ENCODE peak calls at places on chromosomes 7 and 10, in ten cellular contexts. E is iPS DF 19.7; N is tibial artery; X is right cardiac atrium; T is neuronal stem cell; S is osteocyte; P is AG08395; A is T1000; B is effector memory CD8-positive, alpha-beta T cell; L is M059J. W is an unnamed sample.

GRCh38 chr7:73822319-73823173 is 8.2 kb upstream of the CLDN4 start:
- DNase-seq in A (peak; percentile 91), S (no peak), B (no peak), L (peak; percentile 100), P (peak; percentile 99), N (no peak), E (no peak), T (no peak), X (no peak), W (peak; percentile 12)

GRCh38 chr10:28685717-28686116 is 8.4 kb downstream of the BAMBI start:
- DNase-seq in X (no peak), L (no peak), P (no peak), T (no peak), A (no peak), E (no peak), B (no peak), S (no peak), N (no peak), W (no peak)

GRCh38 chr7:128869944-128870285 is 7.3 kb downstream of the ATP6V1F start:
- DNase-seq in E (no peak), X (no peak), N (no peak), S (no peak), A (no peak), T (peak; percentile 32), L (no peak), B (no peak), P (no peak), W (no peak)

GRCh38 chr7:114789942-114790341 is 132.0 kb upstream of the MDFIC start:
- DNase-seq in N (no peak), L (peak; percentile 58), S (no peak), X (no peak), A (no peak), E (no peak), T (no peak), P (peak; percentile 92), B (no peak), W (no peak)

GRCh38 chr7:37432240-37432917 is 16.3 kb downstream of the ELMO1 start:
- DNase-seq in S (no peak), N (no peak), E (no peak), X (no peak), T (no peak), A (no peak), P (no peak), L (no peak), B (peak; percentile 11), W (no peak)

GRCh38 chr10:77309103-77310013 is 328.2 kb downstream of the KCNMA1 start:
- DNase-seq in S (no peak), T (no peak), N (no peak), L (no peak), X (no peak), E (no peak), A (no peak), B (no peak), P (no peak), W (no peak)

GRCh38 chr10:15453921-15454320 is 82.8 kb upstream of the FAM171A1 start:
- DNase-seq in A (no peak), X (no peak), S (no peak), L (no peak), B (no peak), E (no peak), N (no peak), T (no peak), P (no peak), W (no peak)

GRCh38 chr10:129207276-129207675 is 259.8 kb upstream of the MGMT start:
- DNase-seq in B (no peak), P (no peak), E (no peak), S (no peak), A (no peak), L (no peak), N (no peak), X (no peak), T (no peak), W (no peak)

GRCh38 chr10:119755446-119755845 is 29.6 kb downstream of the INPP5F start:
- DNase-seq in X (no peak), L (no peak), E (no peak), S (no peak), N (no peak), A (no peak), B (no peak), P (peak; percentile 20), T (no peak), W (no peak)

GRCh38 chr10:78462728-78463228 is 429.1 kb downstream of the RPS24 start:
- DNase-seq in A (no peak), S (no peak), T (no peak), X (no peak), E (no peak), L (no peak), P (no peak), N (no peak), B (no peak), W (no peak)

W was measured in SHP77 treated with DMSO at 0.1 percent for 48 hours.